ENCODE peak calls at places on chromosomes 11 and 22, in seven cellular contexts. One of them, this sample, is unnamed.

GRCh38 chr11:15493066-15493465 is 378.3 kb downstream of the INSC start:
- DNase-seq in OCI-LY7: no peak
- DNase-seq in IMR-90: peak; percentile 2
- DNase-seq in uterus: no peak
- DNase-seq in sigmoid colon: no peak
- DNase-seq in testis: no peak
- DNase-seq in psoas muscle: no peak
- DNase-seq in this sample: no peak

GRCh38 chr11:92130432-92130831 is 94.2 kb upstream of the FAT3 start:
- DNase-seq in OCI-LY7: no peak
- DNase-seq in IMR-90: peak; percentile 8
- DNase-seq in uterus: no peak
- DNase-seq in sigmoid colon: no peak
- DNase-seq in testis: no peak
- DNase-seq in psoas muscle: no peak
- DNase-seq in this sample: peak; percentile 70

GRCh38 chr22:34105461-34106062 is 185.3 kb upstream of the LARGE1 start:
- DNase-seq in OCI-LY7: peak; percentile 18
- DNase-seq in IMR-90: no peak
- DNase-seq in uterus: peak; percentile 35
- DNase-seq in sigmoid colon: peak; percentile 76
- DNase-seq in testis: peak; percentile 75
- DNase-seq in psoas muscle: peak; percentile 63
- DNase-seq in this sample: no peak

GRCh38 chr11:120912504-120912903 is 111.4 kb upstream of the TBCEL start:
- DNase-seq in OCI-LY7: peak; percentile 46
- DNase-seq in IMR-90: peak; percentile 57
- DNase-seq in uterus: no peak
- DNase-seq in sigmoid colon: no peak
- DNase-seq in testis: no peak
- DNase-seq in psoas muscle: no peak
- DNase-seq in this sample: no peak

GRCh38 chr22:31080164-31080847 is 812 bp upstream of the SMTN start:
- DNase-seq in OCI-LY7: no peak
- DNase-seq in IMR-90: no peak
- DNase-seq in uterus: no peak
- DNase-seq in sigmoid colon: no peak
- DNase-seq in testis: no peak
- DNase-seq in psoas muscle: no peak
- DNase-seq in this sample: no peak

GRCh38 chr11:88332851-88333250 is 4.7 kb downstream of the CTSC start:
- DNase-seq in OCI-LY7: no peak
- DNase-seq in IMR-90: no peak
- DNase-seq in uterus: no peak
- DNase-seq in sigmoid colon: no peak
- DNase-seq in testis: no peak
- DNase-seq in psoas muscle: no peak
- DNase-seq in this sample: no peak

GRCh38 chr11:86067230-86068137 is 1.4 kb downstream of the PICALM start:
- DNase-seq in OCI-LY7: peak; percentile 28
- DNase-seq in IMR-90: no peak
- DNase-seq in uterus: no peak
- DNase-seq in sigmoid colon: no peak
- DNase-seq in testis: no peak
- DNase-seq in psoas muscle: no peak
- DNase-seq in this sample: peak; percentile 34

GRCh38 chr11:129723146-129723963 is 92.3 kb upstream of the TMEM45B start:
- DNase-seq in OCI-LY7: no peak
- DNase-seq in IMR-90: no peak
- DNase-seq in uterus: no peak
- DNase-seq in sigmoid colon: no peak
- DNase-seq in testis: no peak
- DNase-seq in psoas muscle: no peak
- DNase-seq in this sample: no peak

GRCh38 chr11:7540830-7541555 is 27.2 kb downstream of the PPFIBP2 start:
- DNase-seq in OCI-LY7: no peak
- DNase-seq in IMR-90: no peak
- DNase-seq in uterus: no peak
- DNase-seq in sigmoid colon: no peak
- DNase-seq in testis: no peak
- DNase-seq in psoas muscle: no peak
- DNase-seq in this sample: no peak

GRCh38 chr11:2208691-2209369 is 37.2 kb upstream of the TH start:
- DNase-seq in OCI-LY7: no peak
- DNase-seq in IMR-90: no peak
- DNase-seq in uterus: peak; percentile 19
- DNase-seq in sigmoid colon: peak; percentile 62
- DNase-seq in testis: peak; percentile 71
- DNase-seq in psoas muscle: peak; percentile 46
- DNase-seq in this sample: no peak

GRCh38 chr22:48223488-48224190 is 1461.2 kb downstream of the TBC1D22A start:
- DNase-seq in OCI-LY7: no peak
- DNase-seq in IMR-90: no peak
- DNase-seq in uterus: no peak
- DNase-seq in sigmoid colon: no peak
- DNase-seq in testis: peak; percentile 31
- DNase-seq in psoas muscle: no peak
- DNase-seq in this sample: no peak

GRCh38 chr11:64632237-64632636 is 41.2 kb downstream of the SLC22A12 start:
- DNase-seq in OCI-LY7: no peak
- DNase-seq in IMR-90: no peak
- DNase-seq in uterus: no peak
- DNase-seq in sigmoid colon: no peak
- DNase-seq in testis: no peak
- DNase-seq in psoas muscle: no peak
- DNase-seq in this sample: no peak

GRCh38 chr11:64629103-64629502 is 38.1 kb downstream of the SLC22A12 start:
- DNase-seq in OCI-LY7: no peak
- DNase-seq in IMR-90: no peak
- DNase-seq in uterus: no peak
- DNase-seq in sigmoid colon: no peak
- DNase-seq in testis: no peak
- DNase-seq in psoas muscle: no peak
- DNase-seq in this sample: no peak

GRCh38 chr11:64631675-64632074 is 40.7 kb downstream of the SLC22A12 start:
- DNase-seq in OCI-LY7: no peak
- DNase-seq in IMR-90: no peak
- DNase-seq in uterus: no peak
- DNase-seq in sigmoid colon: no peak
- DNase-seq in testis: no peak
- DNase-seq in psoas muscle: no peak
- DNase-seq in this sample: no peak

GRCh38 chr11:64628596-64628995 is 37.6 kb downstream of the SLC22A12 start:
- DNase-seq in OCI-LY7: no peak
- DNase-seq in IMR-90: no peak
- DNase-seq in uterus: no peak
- DNase-seq in sigmoid colon: no peak
- DNase-seq in testis: no peak
- DNase-seq in psoas muscle: no peak
- DNase-seq in this sample: no peak

DNA sequence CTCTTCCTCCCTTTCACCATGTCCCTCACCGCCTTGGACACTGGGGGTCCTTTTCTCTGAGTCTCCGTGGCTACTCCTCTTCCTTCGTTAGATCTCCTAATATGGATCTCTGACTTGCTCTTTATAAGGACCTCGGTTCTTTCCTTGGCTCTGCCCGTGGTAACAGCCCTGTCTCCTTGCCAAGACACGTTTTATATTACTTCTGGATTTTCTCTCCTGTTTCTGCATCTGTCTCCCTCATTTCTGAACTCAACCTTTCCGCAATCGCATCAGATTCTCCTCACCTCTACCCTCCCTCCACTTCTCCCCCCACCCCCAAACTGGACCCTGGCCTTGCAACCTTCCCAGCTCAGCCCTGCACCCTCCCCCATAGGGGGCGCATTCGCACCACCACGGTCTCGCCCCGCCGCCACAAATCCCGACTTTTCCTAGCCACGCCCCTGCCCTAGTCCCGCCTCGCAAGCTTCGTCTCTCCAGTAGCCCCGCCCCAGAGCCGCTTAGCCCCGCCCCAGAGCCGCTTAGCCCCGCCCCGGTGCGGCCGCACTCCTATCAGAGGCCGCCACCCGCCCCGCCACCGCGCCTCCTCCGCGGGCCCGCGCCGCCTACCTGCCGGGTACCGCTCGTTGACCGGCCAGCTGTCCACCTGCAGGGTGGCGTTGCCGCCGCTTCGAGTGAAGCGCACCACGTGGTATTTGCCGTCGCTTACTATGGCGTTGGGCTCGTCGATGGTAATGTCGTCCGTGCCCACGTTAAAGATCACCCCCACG is 39.0 kb downstream of the SLC22A12 start:
- DNase-seq in OCI-LY7: no peak
- DNase-seq in IMR-90: no peak
- DNase-seq in uterus: peak; percentile 47
- DNase-seq in sigmoid colon: peak; percentile 91
- DNase-seq in testis: peak; percentile 82
- DNase-seq in psoas muscle: no peak
- DNase-seq in this sample: no peak
- TF ChIP-seq CTCF in OCI-LY7: peak; percentile 32
- TF ChIP-seq CTCF in IMR-90: no peak
- TF ChIP-seq CTCF in uterus: peak; percentile 25
- TF ChIP-seq CTCF in sigmoid colon: no peak
- TF ChIP-seq CTCF in testis: peak; percentile 29
- TF ChIP-seq CTCF in psoas muscle: no peak
- TF ChIP-seq CTCF in this sample: peak; percentile 32

DNA sequence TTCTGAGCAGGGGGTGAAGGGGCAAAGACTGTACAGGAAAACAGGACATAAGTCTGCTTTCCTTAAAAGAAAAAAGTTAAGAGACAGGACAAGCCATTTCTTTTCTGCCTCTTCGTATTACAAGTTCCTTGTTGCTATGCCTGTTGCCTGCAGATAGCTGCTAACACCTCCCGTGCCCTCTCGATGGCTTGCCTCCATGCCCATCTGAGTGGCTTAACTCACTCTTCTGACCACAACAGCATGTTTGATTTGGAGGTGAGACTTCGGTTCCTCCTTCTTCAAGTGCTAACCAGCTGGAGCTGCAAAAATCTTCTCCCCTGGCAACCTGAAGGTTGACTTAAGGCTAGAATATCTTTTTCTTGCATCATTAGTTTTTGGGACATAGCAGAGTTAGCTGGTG is 103.1 kb downstream of the PRR5L start:
- DNase-seq in OCI-LY7: no peak
- DNase-seq in IMR-90: no peak
- DNase-seq in uterus: no peak
- DNase-seq in sigmoid colon: no peak
- DNase-seq in testis: no peak
- DNase-seq in psoas muscle: no peak
- DNase-seq in this sample: no peak
- H3K27ac ChIP-seq in OCI-LY7: no peak overlapping the region
- H3K27ac ChIP-seq in IMR-90: no peak overlapping the region
- H3K27ac ChIP-seq in uterus: no peak overlapping the region
- H3K27ac ChIP-seq in sigmoid colon: no peak overlapping the region
- H3K27ac ChIP-seq in testis: no peak overlapping the region
- H3K27ac ChIP-seq in psoas muscle: no peak overlapping the region
- H3K27ac ChIP-seq in this sample: no peak overlapping the region

GRCh38 chr22:24805790-24806662 is at the start of gene SGSM1:
- DNase-seq in OCI-LY7: no peak
- DNase-seq in IMR-90: peak; percentile 27
- DNase-seq in uterus: peak; percentile 54
- DNase-seq in sigmoid colon: peak; percentile 87
- DNase-seq in testis: peak; percentile 86
- DNase-seq in psoas muscle: peak; percentile 83
- DNase-seq in this sample: peak; percentile 18
- H3K4me1 ChIP-seq in OCI-LY7: no peaks in the 10 kb centered on the region
- H3K4me1 ChIP-seq in IMR-90: no peaks in the 10 kb centered on the region
- H3K4me1 ChIP-seq in uterus: no peaks in the 10 kb centered on the region
- H3K4me1 ChIP-seq in sigmoid colon: peaks cover 42% of the 10 kb centered on the region
- H3K4me1 ChIP-seq in testis: peaks cover 14% of the 10 kb centered on the region
- H3K4me1 ChIP-seq in psoas muscle: no peaks in the 10 kb centered on the region
- H3K4me1 ChIP-seq in this sample: no peaks in the 10 kb centered on the region

GRCh38 chr22:45604239-45604711 is 67.4 kb upstream of the ATXN10 start:
- DNase-seq in OCI-LY7: no peak
- DNase-seq in IMR-90: peak; percentile 48
- DNase-seq in uterus: no peak
- DNase-seq in sigmoid colon: peak; percentile 52
- DNase-seq in testis: no peak
- DNase-seq in psoas muscle: no peak
- DNase-seq in this sample: peak; percentile 97
- TF ChIP-seq CTCF in OCI-LY7: no peak
- TF ChIP-seq CTCF in IMR-90: no peak
- TF ChIP-seq CTCF in uterus: no peak
- TF ChIP-seq CTCF in sigmoid colon: no peak
- TF ChIP-seq CTCF in testis: no peak
- TF ChIP-seq CTCF in psoas muscle: no peak
- TF ChIP-seq CTCF in this sample: no peak

DNA sequence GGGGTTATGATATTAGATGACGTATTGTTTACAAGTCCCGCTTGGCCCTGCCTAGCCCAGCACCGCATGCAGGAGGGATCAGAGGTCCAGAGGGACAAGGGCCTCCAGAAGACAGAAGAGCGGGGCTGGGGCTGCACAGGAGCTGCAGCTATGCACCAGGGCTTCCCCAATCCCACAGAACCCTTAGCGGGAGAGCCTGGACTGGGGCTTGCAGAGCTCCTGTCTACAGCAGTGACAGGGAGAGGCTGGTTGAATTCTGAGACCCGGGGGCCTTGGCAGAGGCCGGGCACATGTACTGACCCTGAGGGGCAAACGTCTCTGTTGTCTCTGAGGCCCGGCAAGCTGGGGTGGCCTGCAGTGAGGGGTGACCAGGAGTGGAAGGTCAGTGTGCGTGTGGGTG is 6.9 kb downstream of the KIAA0930 start:
- DNase-seq in OCI-LY7: no peak
- DNase-seq in IMR-90: no peak
- DNase-seq in uterus: no peak
- DNase-seq in sigmoid colon: no peak
- DNase-seq in testis: no peak
- DNase-seq in psoas muscle: no peak
- DNase-seq in this sample: no peak
- H3K27ac ChIP-seq in OCI-LY7: peak overlapping the region; percentile 91
- H3K27ac ChIP-seq in IMR-90: no peak overlapping the region
- H3K27ac ChIP-seq in uterus: no peak overlapping the region
- H3K27ac ChIP-seq in sigmoid colon: no peak overlapping the region
- H3K27ac ChIP-seq in testis: no peak overlapping the region
- H3K27ac ChIP-seq in psoas muscle: no peak overlapping the region
- H3K27ac ChIP-seq in this sample: no peak overlapping the region

GRCh38 chr11:62727833-62728721 is at the start of gene TTC9C:
- DNase-seq in OCI-LY7: peak; percentile 99
- DNase-seq in IMR-90: peak; percentile 97
- DNase-seq in uterus: peak; percentile 84
- DNase-seq in sigmoid colon: peak; percentile 95
- DNase-seq in testis: peak; percentile 94
- DNase-seq in psoas muscle: peak; percentile 91
- DNase-seq in this sample: peak; percentile 95
- H3K4me1 ChIP-seq in OCI-LY7: peaks cover 28% of the 10 kb centered on the region
- H3K4me1 ChIP-seq in IMR-90: peaks cover 4% of the 10 kb centered on the region
- H3K4me1 ChIP-seq in uterus: peaks cover 13% of the 10 kb centered on the region
- H3K4me1 ChIP-seq in sigmoid colon: peaks cover 65% of the 10 kb centered on the region
- H3K4me1 ChIP-seq in testis: peaks cover 26% of the 10 kb centered on the region
- H3K4me1 ChIP-seq in psoas muscle: peaks cover 38% of the 10 kb centered on the region
- H3K4me1 ChIP-seq in this sample: peaks cover 7% of the 10 kb centered on the region

DNA sequence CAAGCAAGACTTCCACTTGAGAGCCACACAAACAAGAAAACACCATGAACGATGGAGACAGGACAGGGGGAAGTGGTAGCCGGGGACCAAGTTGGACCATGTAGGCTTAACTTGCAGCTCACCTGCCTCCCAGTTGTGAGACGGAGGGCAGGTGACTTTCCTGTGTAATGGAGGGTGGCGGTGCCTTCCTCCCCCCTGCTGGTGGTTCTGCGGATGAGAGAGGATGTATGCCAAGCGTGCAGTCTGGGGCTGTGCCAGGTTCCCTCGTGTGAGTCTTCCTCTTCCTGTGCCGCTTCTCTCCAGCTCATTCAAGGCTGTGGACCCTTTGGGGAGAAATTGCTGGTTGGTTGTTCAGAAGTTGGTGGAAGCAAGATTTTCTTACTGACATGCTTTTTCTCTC is 35.1 kb downstream of the MPPED1 start:
- DNase-seq in OCI-LY7: no peak
- DNase-seq in IMR-90: no peak
- DNase-seq in uterus: peak; percentile 3
- DNase-seq in sigmoid colon: no peak
- DNase-seq in testis: peak; percentile 25
- DNase-seq in psoas muscle: no peak
- DNase-seq in this sample: no peak
- TF ChIP-seq CTCF in OCI-LY7: no peak
- TF ChIP-seq CTCF in IMR-90: no peak
- TF ChIP-seq CTCF in uterus: no peak
- TF ChIP-seq CTCF in sigmoid colon: no peak
- TF ChIP-seq CTCF in testis: no peak
- TF ChIP-seq CTCF in psoas muscle: no peak
- TF ChIP-seq CTCF in this sample: no peak

This sample was measured in foreskin keratinocyte.